ENCODE peak calls at places on chromosome 13, in seven cellular contexts. M is amygdala, O is iPS DF 6.9, U is NCI-H1092 treated with DMSO at 0.1 percent for 48 hours, C is upper lobe of left lung, G is thoracic aorta, Z is SK-N-DZ. N is an unnamed sample.

GRCh38 chr13:107824636-107825035 is 390.7 kb downstream of the LIG4 start:
- DNase-seq in Z (no peak), O (no peak), G (no peak), M (no peak), C (no peak), U (no peak), N (no peak)

GRCh38 chr13:19071161-19071936 is 110.3 kb downstream of the TUBA3C start:
- DNase-seq in G (no peak), Z (no peak), M (no peak), U (no peak), O (no peak), C (no peak), N (no peak)

GRCh38 chr13:105763851-105764250 is 771.6 kb downstream of the EFNB2 start:
- DNase-seq in C (no peak), O (no peak), U (no peak), M (no peak), G (no peak), Z (no peak), N (no peak)

GRCh38 chr13:42420304-42420703 is 148.4 kb downstream of the AKAP11 start:
- DNase-seq in C (no peak), U (no peak), G (no peak), M (no peak), Z (no peak), O (no peak), N (no peak)

GRCh38 chr13:113121928-113122420 is 625 bp upstream of the F10 start:
- DNase-seq in M (no peak), G (no peak), U (no peak), O (no peak), C (peak; percentile 52), Z (no peak), N (no peak)

GRCh38 chr13:39804332-39805231 is 149.1 kb downstream of the COG6 start:
- DNase-seq in O (no peak), C (no peak), G (no peak), Z (no peak), U (no peak), M (no peak), N (no peak)

GRCh38 chr13:97403893-97404683 is 29.9 kb upstream of the RAP2A start:
- DNase-seq in G (no peak), M (no peak), O (no peak), Z (no peak), C (no peak), U (no peak), N (no peak)

GRCh38 chr13:99464441-99464949 is 36.8 kb upstream of the TM9SF2 start:
- DNase-seq in U (no peak), Z (no peak), G (no peak), M (no peak), O (no peak), C (no peak), N (no peak)

GRCh38 chr13:68046900-68047299 is 816.8 kb upstream of the PCDH9 start:
- DNase-seq in M (no peak), Z (no peak), O (no peak), C (no peak), G (no peak), U (no peak), N (no peak)

GRCh38 chr13:32115069-32115468 is 83.5 kb downstream of the FRY start:
- DNase-seq in Z (no peak), C (no peak), U (no peak), G (no peak), M (no peak), O (no peak), N (no peak)

GRCh38 chr13:60696602-60697001 is 299.6 kb downstream of the TDRD3 start:
- DNase-seq in Z (no peak), O (no peak), M (no peak), U (no peak), G (no peak), C (no peak), N (no peak)

GRCh38 chr13:35785563-35786327 is 309.3 kb upstream of the MAB21L1 start:
- DNase-seq in C (no peak), O (no peak), G (no peak), U (peak; percentile 29), Z (peak; percentile 61), M (no peak), N (no peak)

GRCh38 chr13:111319521-111319920 is 921 bp upstream of the TEX29 start:
- DNase-seq in M (no peak), O (no peak), C (no peak), G (no peak), Z (no peak), U (no peak), N (no peak)

GRCh38 chr13:33033361-33033812 is 17.2 kb downstream of the KL start:
- DNase-seq in G (no peak), U (no peak), C (no peak), Z (no peak), M (no peak), O (no peak), N (no peak)

GRCh38 chr13:22086593-22086992 is 415.7 kb downstream of the FGF9 start:
- DNase-seq in Z (no peak), M (no peak), U (no peak), C (no peak), G (no peak), O (no peak), N (no peak)

GRCh38 chr13:113802090-113802531 is 43.1 kb downstream of the TMEM255B start:
- DNase-seq in G (no peak), M (no peak), O (no peak), U (no peak), C (peak; percentile 80), Z (peak; percentile 68), N (peak; percentile 85)

GRCh38 chr13:19685034-19685433 is 51.6 kb downstream of the MPHOSPH8 start:
- DNase-seq in M (no peak), C (no peak), O (no peak), G (no peak), Z (no peak), U (no peak), N (no peak)

GRCh38 chr13:28534210-28534609 is 39.3 kb upstream of the FLT1 start:
- DNase-seq in C (no peak), M (no peak), U (no peak), O (no peak), Z (no peak), G (no peak), N (no peak)

GRCh38 chr13:40233731-40234195 is 432.7 kb downstream of the FOXO1 start:
- DNase-seq in U (no peak), O (no peak), M (no peak), Z (no peak), C (no peak), G (no peak), N (no peak)

GRCh38 chr13:99468971-99469545 is 32.2 kb upstream of the TM9SF2 start:
- DNase-seq in M (no peak), U (no peak), G (no peak), Z (no peak), O (no peak), C (no peak), N (no peak)

GRCh38 chr13:82688400-82688999 is 1193.8 kb downstream of the SLITRK1 start:
- DNase-seq in C (no peak), G (no peak), Z (no peak), U (no peak), O (no peak), M (no peak), N (no peak)

GRCh38 chr13:46995874-46996273 is 99.0 kb upstream of the HTR2A start:
- DNase-seq in M (no peak), O (no peak), C (no peak), G (no peak), U (no peak), Z (no peak), N (no peak)

GRCh38 chr13:36891752-36892151 is 28.3 kb downstream of the SMAD9 start:
- DNase-seq in G (no peak), U (no peak), O (no peak), C (no peak), Z (no peak), M (no peak), N (no peak)

GRCh38 chr13:26949701-26950345 is 189.2 kb upstream of the GPR12 start:
- DNase-seq in U (no peak), M (no peak), G (no peak), Z (peak; percentile 24), C (no peak), O (no peak), N (peak; percentile 11)

GRCh38 chr13:74647211-74647610 is 513.0 kb upstream of the KLF12 start:
- DNase-seq in G (no peak), M (no peak), O (no peak), U (no peak), C (no peak), Z (no peak), N (no peak)

GRCh38 chr13:52010890-52011689 is at the start of gene ATP7B:
- DNase-seq in Z (peak; percentile 43), U (no peak), O (no peak), G (no peak), C (peak; percentile 63), M (no peak), N (peak; percentile 68)

GRCh38 chr13:98265669-98266551 is 88.8 kb upstream of the RNF113B start:
- DNase-seq in M (no peak), C (no peak), U (no peak), Z (no peak), O (no peak), G (no peak), N (no peak)